ENCODE peak calls at places on chromosomes 12 and 14, in six cellular contexts. One of them, this sample, is unnamed.

GRCh38 chr14:101068293-101068957 is 164.9 kb upstream of the RTL1 start:
- DNase-seq in IMR-90: no peak
- DNase-seq in neuronal stem cell: no peak
- DNase-seq in H9: peak
- DNase-seq in H1: no peak
- DNase-seq in mesenchymal stem cell: no peak
- DNase-seq in this sample: peak

GRCh38 chr12:138898-139534 is 72.4 kb downstream of the IQSEC3 start:
- DNase-seq in IMR-90: peak
- DNase-seq in neuronal stem cell: no peak
- DNase-seq in H9: peak
- DNase-seq in H1: no peak
- DNase-seq in mesenchymal stem cell: no peak
- DNase-seq in this sample: peak

GRCh38 chr12:4857472-4858291 is 52.0 kb upstream of the KCNA1 start:
- DNase-seq in IMR-90: peak
- DNase-seq in neuronal stem cell: peak
- DNase-seq in H9: peak
- DNase-seq in H1: peak
- DNase-seq in mesenchymal stem cell: peak
- DNase-seq in this sample: peak

GRCh38 chr14:94048676-94049624 is 22.8 kb downstream of the OTUB2 start:
- DNase-seq in IMR-90: no peak
- DNase-seq in neuronal stem cell: no peak
- DNase-seq in H9: peak
- DNase-seq in H1: no peak
- DNase-seq in mesenchymal stem cell: no peak
- DNase-seq in this sample: no peak

GRCh38 chr14:104294628-104294982 is 156.2 kb downstream of the KIF26A start:
- DNase-seq in IMR-90: no peak
- DNase-seq in neuronal stem cell: no peak
- DNase-seq in H9: no peak
- DNase-seq in H1: no peak
- DNase-seq in mesenchymal stem cell: no peak
- DNase-seq in this sample: no peak

GRCh38 chr12:95083471-95083870 is 10.1 kb upstream of the NR2C1 start:
- DNase-seq in IMR-90: peak
- DNase-seq in neuronal stem cell: no peak
- DNase-seq in H9: no peak
- DNase-seq in H1: no peak
- DNase-seq in mesenchymal stem cell: no peak
- DNase-seq in this sample: no peak

GRCh38 chr12:57868870-57869609 is 22.5 kb upstream of the CTDSP2 start:
- DNase-seq in IMR-90: no peak
- DNase-seq in neuronal stem cell: no peak
- DNase-seq in H9: peak
- DNase-seq in H1: no peak
- DNase-seq in mesenchymal stem cell: no peak
- DNase-seq in this sample: no peak

GRCh38 chr14:92610849-92611271 is 97.3 kb downstream of the RIN3 start:
- DNase-seq in IMR-90: no peak
- DNase-seq in neuronal stem cell: no peak
- DNase-seq in H9: no peak
- DNase-seq in H1: no peak
- DNase-seq in mesenchymal stem cell: no peak
- DNase-seq in this sample: no peak

GRCh38 chr14:20327005-20327869 is 5.8 kb downstream of the CCNB1IP1 start:
- DNase-seq in IMR-90: peak
- DNase-seq in neuronal stem cell: peak
- DNase-seq in H9: no peak
- DNase-seq in H1: no peak
- DNase-seq in mesenchymal stem cell: peak
- DNase-seq in this sample: peak

GRCh38 chr12:104276192-104277131 is 27.1 kb upstream of the EID3 start:
- DNase-seq in IMR-90: no peak
- DNase-seq in neuronal stem cell: no peak
- DNase-seq in H9: no peak
- DNase-seq in H1: no peak
- DNase-seq in mesenchymal stem cell: no peak
- DNase-seq in this sample: no peak

GRCh38 chr14:78974691-78975090 is 804.5 kb downstream of the NRXN3 start:
- DNase-seq in IMR-90: peak
- DNase-seq in neuronal stem cell: no peak
- DNase-seq in H9: no peak
- DNase-seq in H1: no peak
- DNase-seq in mesenchymal stem cell: peak
- DNase-seq in this sample: no peak

GRCh38 chr14:70808023-70808401 is 1.3 kb downstream of the MAP3K9 start:
- DNase-seq in IMR-90: no peak
- DNase-seq in neuronal stem cell: no peak
- DNase-seq in H9: peak
- DNase-seq in H1: no peak
- DNase-seq in mesenchymal stem cell: no peak
- DNase-seq in this sample: peak

GRCh38 chr14:63295991-63296630 is 22.6 kb downstream of the GPHB5 start:
- DNase-seq in IMR-90: peak
- DNase-seq in neuronal stem cell: no peak
- DNase-seq in H9: no peak
- DNase-seq in H1: no peak
- DNase-seq in mesenchymal stem cell: peak
- DNase-seq in this sample: no peak

GRCh38 chr12:20272171-20272570 is 96.2 kb upstream of the PDE3A start:
- DNase-seq in IMR-90: no peak
- DNase-seq in neuronal stem cell: no peak
- DNase-seq in H9: no peak
- DNase-seq in H1: no peak
- DNase-seq in mesenchymal stem cell: no peak
- DNase-seq in this sample: no peak

GRCh38 chr12:132593071-132593470 is 17.3 kb downstream of the LRCOL1 start:
- DNase-seq in IMR-90: no peak
- DNase-seq in neuronal stem cell: no peak
- DNase-seq in H9: no peak
- DNase-seq in H1: no peak
- DNase-seq in mesenchymal stem cell: no peak
- DNase-seq in this sample: no peak

GRCh38 chr12:126086242-126086641 is 1021.0 kb downstream of the AACS start:
- DNase-seq in IMR-90: no peak
- DNase-seq in neuronal stem cell: no peak
- DNase-seq in H9: no peak
- DNase-seq in H1: no peak
- DNase-seq in mesenchymal stem cell: no peak
- DNase-seq in this sample: no peak

GRCh38 chr14:73757381-73757780 is 43.2 kb upstream of the PNMA1 start:
- DNase-seq in IMR-90: no peak
- DNase-seq in neuronal stem cell: no peak
- DNase-seq in H9: no peak
- DNase-seq in H1: no peak
- DNase-seq in mesenchymal stem cell: no peak
- DNase-seq in this sample: no peak

GRCh38 chr14:54291491-54292191 is 105.2 kb upstream of the CDKN3 start:
- DNase-seq in IMR-90: no peak
- DNase-seq in neuronal stem cell: peak
- DNase-seq in H9: peak
- DNase-seq in H1: no peak
- DNase-seq in mesenchymal stem cell: peak
- DNase-seq in this sample: peak

GRCh38 chr14:105388110-105388951 is 10.0 kb upstream of the TEX22 start:
- DNase-seq in IMR-90: no peak
- DNase-seq in neuronal stem cell: no peak
- DNase-seq in H9: no peak
- DNase-seq in H1: no peak
- DNase-seq in mesenchymal stem cell: no peak
- DNase-seq in this sample: no peak

GRCh38 chr14:19947413-19948090 is 16.8 kb downstream of the OR4K1 start:
- DNase-seq in IMR-90: no peak
- DNase-seq in neuronal stem cell: no peak
- DNase-seq in H9: no peak
- DNase-seq in H1: no peak
- DNase-seq in mesenchymal stem cell: no peak
- DNase-seq in this sample: no peak

GRCh38 chr12:95608252-95609033 is 57.2 kb upstream of the USP44 start:
- DNase-seq in IMR-90: peak
- DNase-seq in neuronal stem cell: no peak
- DNase-seq in H9: peak
- DNase-seq in H1: peak
- DNase-seq in mesenchymal stem cell: peak
- DNase-seq in this sample: no peak

GRCh38 chr14:51856897-51857296 is 3.5 kb upstream of the GNG2 start:
- DNase-seq in IMR-90: no peak
- DNase-seq in neuronal stem cell: no peak
- DNase-seq in H9: no peak
- DNase-seq in H1: no peak
- DNase-seq in mesenchymal stem cell: no peak
- DNase-seq in this sample: no peak

GRCh38 chr14:95545769-95546168 is 10.9 kb downstream of the GLRX5 start:
- DNase-seq in IMR-90: peak
- DNase-seq in neuronal stem cell: no peak
- DNase-seq in H9: no peak
- DNase-seq in H1: no peak
- DNase-seq in mesenchymal stem cell: peak
- DNase-seq in this sample: peak

GRCh38 chr12:113244015-113244983 is 23.0 kb downstream of the TPCN1 start:
- DNase-seq in IMR-90: no peak
- DNase-seq in neuronal stem cell: no peak
- DNase-seq in H9: no peak
- DNase-seq in H1: no peak
- DNase-seq in mesenchymal stem cell: peak
- DNase-seq in this sample: no peak

GRCh38 chr14:53260286-53260685 is 107.2 kb upstream of the DDHD1 start:
- DNase-seq in IMR-90: no peak
- DNase-seq in neuronal stem cell: no peak
- DNase-seq in H9: no peak
- DNase-seq in H1: no peak
- DNase-seq in mesenchymal stem cell: no peak
- DNase-seq in this sample: peak
- H3K9ac ChIP-seq in IMR-90: no peak
- H3K9ac ChIP-seq in neuronal stem cell: no peak
- H3K9ac ChIP-seq in H9: no peak
- H3K9ac ChIP-seq in H1: no peak
- H3K9ac ChIP-seq in mesenchymal stem cell: no peak
- H3K9ac ChIP-seq in this sample: no peak

GRCh38 chr12:11836964-11837286 is 187.5 kb downstream of the ETV6 start:
- DNase-seq in IMR-90: no peak
- DNase-seq in neuronal stem cell: no peak
- DNase-seq in H9: no peak
- DNase-seq in H1: no peak
- DNase-seq in mesenchymal stem cell: no peak
- DNase-seq in this sample: no peak

GRCh38 chr12:11840350-11840749 is 190.9 kb downstream of the ETV6 start:
- DNase-seq in IMR-90: no peak
- DNase-seq in neuronal stem cell: no peak
- DNase-seq in H9: no peak
- DNase-seq in H1: no peak
- DNase-seq in mesenchymal stem cell: no peak
- DNase-seq in this sample: no peak

GRCh38 chr12:11838403-11838802 is 188.9 kb downstream of the ETV6 start:
- DNase-seq in IMR-90: no peak
- DNase-seq in neuronal stem cell: no peak
- DNase-seq in H9: no peak
- DNase-seq in H1: no peak
- DNase-seq in mesenchymal stem cell: no peak
- DNase-seq in this sample: no peak

GRCh38 chr12:11837318-11837934 is 188.0 kb downstream of the ETV6 start:
- DNase-seq in IMR-90: no peak
- DNase-seq in neuronal stem cell: no peak
- DNase-seq in H9: no peak
- DNase-seq in H1: no peak
- DNase-seq in mesenchymal stem cell: no peak
- DNase-seq in this sample: no peak

DNA sequence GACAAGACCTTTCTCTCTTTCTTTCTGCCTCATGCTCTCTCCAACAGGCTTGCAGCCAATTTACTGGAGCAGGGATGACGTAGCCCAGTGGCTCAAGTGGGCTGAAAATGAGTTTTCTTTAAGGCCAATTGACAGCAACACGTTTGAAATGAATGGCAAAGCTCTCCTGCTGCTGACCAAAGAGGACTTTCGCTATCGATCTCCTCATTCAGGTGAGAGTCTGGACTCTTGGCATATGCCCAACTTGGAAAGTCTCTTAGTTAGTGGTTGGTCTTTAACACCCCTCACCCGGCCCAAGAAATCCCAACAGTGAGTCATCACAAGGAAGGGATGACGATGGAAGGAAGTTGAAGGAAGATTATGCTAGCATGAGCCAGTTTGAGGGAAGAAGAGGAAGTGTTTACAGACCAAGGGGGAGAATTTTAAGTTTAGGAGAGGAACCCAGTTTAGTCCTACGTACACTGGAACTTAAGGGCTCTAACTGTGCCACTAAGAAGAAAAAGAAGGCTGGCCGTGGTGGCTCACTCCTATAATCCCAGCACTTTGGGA is 189.7 kb downstream of the ETV6 start:
- DNase-seq in IMR-90: peak
- DNase-seq in neuronal stem cell: no peak
- DNase-seq in H9: no peak
- DNase-seq in H1: no peak
- DNase-seq in mesenchymal stem cell: peak
- DNase-seq in this sample: peak
- H2BK15ac ChIP-seq in IMR-90: no peak
- H2BK15ac ChIP-seq in neuronal stem cell: no peak
- H2BK15ac ChIP-seq in H9: no peak
- H2BK15ac ChIP-seq in H1: no peak
- H2BK15ac ChIP-seq in mesenchymal stem cell: no peak
- H2BK15ac ChIP-seq in this sample: no peak

GRCh38 chr12:120064054-120064940 is 52.3 kb downstream of the RAB35 start:
- DNase-seq in IMR-90: no peak
- DNase-seq in neuronal stem cell: no peak
- DNase-seq in H9: no peak
- DNase-seq in H1: no peak
- DNase-seq in mesenchymal stem cell: no peak
- DNase-seq in this sample: peak
- H3K27ac ChIP-seq in IMR-90: no peak
- H3K27ac ChIP-seq in neuronal stem cell: no peak
- H3K27ac ChIP-seq in H9: no peak
- H3K27ac ChIP-seq in H1: no peak
- H3K27ac ChIP-seq in mesenchymal stem cell: no peak
- H3K27ac ChIP-seq in this sample: no peak

GRCh38 chr12:16553457-16553856 is 52.5 kb downstream of the LMO3 start:
- DNase-seq in IMR-90: peak
- DNase-seq in neuronal stem cell: no peak
- DNase-seq in H9: no peak
- DNase-seq in H1: no peak
- DNase-seq in mesenchymal stem cell: peak
- DNase-seq in this sample: no peak

GRCh38 chr12:16560273-16560672 is 45.7 kb downstream of the LMO3 start:
- DNase-seq in IMR-90: no peak
- DNase-seq in neuronal stem cell: no peak
- DNase-seq in H9: no peak
- DNase-seq in H1: no peak
- DNase-seq in mesenchymal stem cell: no peak
- DNase-seq in this sample: no peak

DNA sequence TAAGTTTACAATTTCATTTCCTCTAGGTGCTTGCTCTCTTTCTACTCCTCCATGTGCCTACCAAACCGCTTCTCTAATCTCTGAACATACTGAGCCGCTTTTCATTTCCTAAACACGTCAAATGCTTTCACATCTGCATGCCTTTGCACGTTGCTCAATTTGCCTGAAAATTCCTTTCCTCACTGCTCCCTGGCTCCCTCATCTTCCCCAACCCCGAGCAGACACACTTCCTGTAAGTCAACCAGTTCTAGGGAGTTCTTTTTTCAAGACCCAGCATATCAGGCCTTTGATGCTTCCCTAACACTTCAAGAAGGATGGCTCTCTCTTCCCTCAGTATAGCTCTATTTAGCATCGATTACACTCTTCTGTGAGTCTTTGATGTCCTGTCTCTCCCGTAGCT is 50.3 kb downstream of the LMO3 start:
- DNase-seq in IMR-90: peak
- DNase-seq in neuronal stem cell: no peak
- DNase-seq in H9: peak
- DNase-seq in H1: no peak
- DNase-seq in mesenchymal stem cell: peak
- DNase-seq in this sample: peak
- H3K9ac ChIP-seq in IMR-90: no peak
- H3K9ac ChIP-seq in neuronal stem cell: no peak
- H3K9ac ChIP-seq in H9: no peak
- H3K9ac ChIP-seq in H1: no peak
- H3K9ac ChIP-seq in mesenchymal stem cell: no peak
- H3K9ac ChIP-seq in this sample: no peak

This sample was measured in mesendoderm.